ENCODE peak calls at places on chromosomes 12 and 14, in seven cellular contexts. E, V, H, M, Y, N and T are unnamed samples.

GRCh38 chr12:94070520-94070919 is 77.9 kb upstream of the PLXNC1 start:
- DNase-seq in E (no peak), V (no peak), H (no peak), M (no peak), Y (no peak), N (no peak), T (no peak)

GRCh38 chr14:64818151-64818550 is 61.6 kb downstream of the SPTB start:
- DNase-seq in E (no peak), V (no peak), H (no peak), M (no peak), Y (no peak), N (no peak), T (no peak)

GRCh38 chr12:56151672-56152131 is 685 bp upstream of the MYL6B start:
- DNase-seq in E (peak; percentile 27), V (peak; percentile 73), H (peak; percentile 6), M (peak; percentile 42), Y (peak; percentile 75), N (no peak), T (no peak)

GRCh38 chr12:16606936-16607335 is 974 bp upstream of the LMO3 start:
- DNase-seq in E (no peak), V (no peak), H (no peak), M (no peak), Y (no peak), N (no peak), T (no peak)

GRCh38 chr12:30417697-30418231 is 277.9 kb downstream of the IPO8 start:
- DNase-seq in E (peak; percentile 86), V (no peak), H (no peak), M (no peak), Y (no peak), N (peak; percentile 97), T (peak; percentile 99)

GRCh38 chr14:28536889-28537288 is 229.7 kb upstream of the FOXG1 start:
- DNase-seq in E (no peak), V (no peak), H (no peak), M (no peak), Y (no peak), N (no peak), T (no peak)

GRCh38 chr12:122207391-122207790 is 3.9 kb downstream of the B3GNT4 start:
- DNase-seq in E (no peak), V (no peak), H (no peak), M (no peak), Y (no peak), N (no peak), T (no peak)

GRCh38 chr14:99772371-99773283 is 20.6 kb upstream of the EML1 start:
- DNase-seq in E (peak; percentile 73), V (no peak), H (no peak), M (no peak), Y (no peak), N (no peak), T (no peak)

GRCh38 chr14:95855606-95856005 is 21.0 kb upstream of the TUNAR start:
- DNase-seq in E (no peak), V (no peak), H (no peak), M (no peak), Y (no peak), N (no peak), T (no peak)

GRCh38 chr12:65821336-65821735 is 2.9 kb upstream of the HMGA2 start:
- DNase-seq in E (peak; percentile 31), V (no peak), H (no peak), M (no peak), Y (no peak), N (peak; percentile 38), T (peak; percentile 72)

GRCh38 chr12:3747543-3747942 is 5.4 kb downstream of the CRACR2A start:
- DNase-seq in E (no peak), V (no peak), H (no peak), M (no peak), Y (no peak), N (no peak), T (no peak)

GRCh38 chr12:1500095-1500801 is 94.1 kb downstream of the FBXL14 start:
- DNase-seq in E (peak; percentile 69), V (no peak), H (no peak), M (no peak), Y (no peak), N (no peak), T (peak; percentile 87)

GRCh38 chr12:122691566-122691965 is 11.6 kb downstream of the HCAR2 start:
- DNase-seq in E (no peak), V (no peak), H (no peak), M (no peak), Y (no peak), N (no peak), T (no peak)

GRCh38 chr12:481422-481821 is 21.7 kb downstream of the B4GALNT3 start:
- DNase-seq in E (no peak), V (peak; percentile 26), H (no peak), M (no peak), Y (no peak), N (peak; percentile 32), T (no peak)

GRCh38 chr12:103768467-103769123 is 72.4 kb downstream of the NT5DC3 start:
- DNase-seq in E (no peak), V (no peak), H (no peak), M (no peak), Y (no peak), N (no peak), T (no peak)

GRCh38 chr12:64273527-64274403 is 51.7 kb upstream of the KICS2 start:
- DNase-seq in E (peak; percentile 29), V (no peak), H (no peak), M (no peak), Y (no peak), N (no peak), T (peak; percentile 38)

GRCh38 chr12:24996102-24996797 is 47.3 kb upstream of the BCAT1 start:
- DNase-seq in E (no peak), V (no peak), H (no peak), M (no peak), Y (no peak), N (no peak), T (no peak)

GRCh38 chr12:80925237-80925636 is 12.5 kb downstream of the LIN7A start:
- DNase-seq in E (no peak), V (no peak), H (no peak), M (no peak), Y (no peak), N (no peak), T (no peak)

GRCh38 chr12:98469108-98469507 is 46.3 kb upstream of the TMPO start:
- DNase-seq in E (no peak), V (no peak), H (no peak), M (no peak), Y (no peak), N (no peak), T (no peak)

GRCh38 chr14:59695198-59695597 is 118.6 kb upstream of the CCDC175 start:
- DNase-seq in E (no peak), V (no peak), H (no peak), M (no peak), Y (no peak), N (no peak), T (no peak)

GRCh38 chr12:30041096-30041495 is 257.4 kb upstream of the TMTC1 start:
- DNase-seq in E (no peak), V (no peak), H (no peak), M (no peak), Y (no peak), N (no peak), T (no peak)

GRCh38 chr12:13613297-13613696 is 368.1 kb downstream of the GRIN2B start:
- DNase-seq in E (no peak), V (no peak), H (no peak), M (no peak), Y (no peak), N (no peak), T (no peak)

GRCh38 chr14:24673534-24674203 is 39.7 kb upstream of the GZMB start:
- DNase-seq in E (no peak), V (no peak), H (no peak), M (peak; percentile 47), Y (peak; percentile 80), N (no peak), T (no peak)

GRCh38 chr12:122725452-122725851 is 5.2 kb downstream of the HCAR1 start:
- DNase-seq in E (no peak), V (no peak), H (no peak), M (no peak), Y (no peak), N (no peak), T (no peak)

GRCh38 chr12:120110550-120111501 is 5.7 kb downstream of the RAB35 start:
- DNase-seq in E (no peak), V (no peak), H (no peak), M (peak; percentile 28), Y (peak; percentile 46), N (no peak), T (no peak)

GRCh38 chr14:45610303-45610702 is 357.3 kb upstream of the MIS18BP1 start:
- DNase-seq in E (peak; percentile 14), V (no peak), H (no peak), M (no peak), Y (no peak), N (no peak), T (no peak)

GRCh38 chr12:8556748-8557147 is 16.0 kb upstream of the CLEC4E start:
- DNase-seq in E (no peak), V (no peak), H (no peak), M (no peak), Y (no peak), N (no peak), T (no peak)

GRCh38 chr14:64971452-64971889 is 665 bp downstream of the RAB15 start:
- DNase-seq in E (no peak), V (no peak), H (no peak), M (no peak), Y (no peak), N (no peak), T (no peak)

GRCh38 chr12:80053048-80053790 is 46.1 kb upstream of the OTOGL start:
- DNase-seq in E (peak; percentile 85), V (no peak), H (peak; percentile 78), M (no peak), Y (no peak), N (peak; percentile 93), T (peak; percentile 85)

GRCh38 chr12:52645982-52646381 is 6.0 kb downstream of the KRT2 start:
- DNase-seq in E (no peak), V (no peak), H (no peak), M (no peak), Y (no peak), N (no peak), T (no peak)

GRCh38 chr12:124678421-124678893 is 111.0 kb upstream of the NCOR2 start:
- DNase-seq in E (no peak), V (no peak), H (no peak), M (no peak), Y (no peak), N (no peak), T (no peak)

GRCh38 chr14:99234366-99234765 is 37.6 kb downstream of the BCL11B start:
- DNase-seq in E (no peak), V (no peak), H (no peak), M (no peak), Y (no peak), N (no peak), T (no peak)

GRCh38 chr12:102174117-102174516 is 23.5 kb downstream of the PMCH start:
- DNase-seq in E (no peak), V (no peak), H (no peak), M (no peak), Y (no peak), N (no peak), T (no peak)

GRCh38 chr12:31494455-31494854 is 96.5 kb downstream of the DENND5B start:
- DNase-seq in E (no peak), V (no peak), H (no peak), M (no peak), Y (no peak), N (no peak), T (no peak)

GRCh38 chr12:76943004-76943403 is 64.2 kb upstream of the CSRP2 start:
- DNase-seq in E (peak; percentile 8), V (no peak), H (no peak), M (no peak), Y (no peak), N (no peak), T (no peak)

GRCh38 chr12:40204337-40204736 is 20.5 kb upstream of the LRRK2 start:
- DNase-seq in E (no peak), V (no peak), H (no peak), M (no peak), Y (no peak), N (no peak), T (no peak)

GRCh38 chr14:95220663-95221231 is 63.4 kb upstream of the DICER1 start:
- DNase-seq in E (peak; percentile 36), V (no peak), H (no peak), M (no peak), Y (no peak), N (no peak), T (no peak)

GRCh38 chr14:61469771-61470170 is 148.4 kb downstream of the PRKCH start:
- DNase-seq in E (no peak), V (no peak), H (no peak), M (no peak), Y (no peak), N (no peak), T (no peak)